ENCODE peak calls at places on chromosome 11, in ten cellular contexts. G, P, F, N, M, Y, X, D, Z and J are unnamed samples.

GRCh38 chr11:123518496-123519054 is 88.5 kb downstream of the GRAMD1B start:
- DNase-seq in X (no peak), F (no peak), P (no peak), D (no peak), Y (no peak), G (no peak), N (no peak), M (no peak), Z (no peak), J (no peak)

GRCh38 chr11:78138694-78139421 is 568 bp downstream of the ALG8 start:
- DNase-seq in Z (peak), F (no peak), D (peak), Y (no peak), X (peak), G (peak), N (peak), M (no peak), P (peak), J (peak)

GRCh38 chr11:73296501-73297230 is 11.4 kb upstream of the ARHGEF17 start:
- DNase-seq in Z (no peak), G (no peak), F (no peak), D (no peak), P (no peak), M (no peak), N (no peak), Y (no peak), X (no peak), J (no peak)

GRCh38 chr11:93685196-93685595 is 23.7 kb downstream of the CEP295 start:
- DNase-seq in F (no peak), D (no peak), P (no peak), N (no peak), M (no peak), Z (peak), G (peak), X (no peak), Y (no peak), J (no peak)

GRCh38 chr11:13061294-13061990 is 52.3 kb downstream of the RASSF10 start:
- DNase-seq in X (no peak), M (no peak), F (no peak), D (no peak), Y (no peak), Z (peak), N (no peak), P (peak), G (no peak), J (peak)

GRCh38 chr11:28619870-28620540 is 511.8 kb downstream of the METTL15 start:
- DNase-seq in D (peak), P (peak), Y (no peak), G (peak), M (no peak), F (peak), Z (peak), N (no peak), X (peak), J (peak)

GRCh38 chr11:68890490-68891231 is 13.0 kb downstream of the MRPL21 start:
- DNase-seq in D (peak), F (no peak), N (no peak), P (peak), G (peak), M (peak), Y (peak), Z (peak), X (peak), J (peak)

GRCh38 chr11:126432525-126432924 is 77.0 kb downstream of the ST3GAL4 start:
- DNase-seq in N (no peak), P (no peak), X (no peak), Y (no peak), D (no peak), F (no peak), Z (no peak), G (no peak), M (no peak), J (no peak)

GRCh38 chr11:124285610-124286344 is 28.0 kb downstream of the OR8D1 start:
- DNase-seq in Y (no peak), X (peak), Z (peak), G (peak), D (peak), M (no peak), N (no peak), F (peak), P (peak), J (peak)

GRCh38 chr11:133175111-133175510 is 357.2 kb downstream of the OPCML start:
- DNase-seq in Z (no peak), M (no peak), X (no peak), F (no peak), P (no peak), N (no peak), D (no peak), Y (no peak), G (no peak), J (no peak)

GRCh38 chr11:122050021-122050710 is 65.8 kb downstream of the BLID start:
- DNase-seq in F (no peak), X (peak), N (no peak), Z (no peak), G (no peak), D (no peak), M (no peak), Y (no peak), P (no peak), J (no peak)

GRCh38 chr11:8099291-8099899 is 18.4 kb downstream of the TUB start:
- DNase-seq in P (peak), M (peak), Z (peak), G (peak), F (peak), X (peak), N (peak), Y (peak), D (peak), J (peak)

GRCh38 chr11:79078999-79079398 is 361.8 kb downstream of the TENM4 start:
- DNase-seq in X (no peak), Z (no peak), D (no peak), P (no peak), Y (no peak), N (no peak), F (no peak), M (no peak), G (no peak), J (no peak)

GRCh38 chr11:129613076-129613475 is 202.6 kb upstream of the TMEM45B start:
- DNase-seq in Y (no peak), F (no peak), M (no peak), D (peak), P (no peak), N (no peak), G (peak), Z (peak), X (no peak), J (peak)

GRCh38 chr11:78149646-78150045 is 10.2 kb upstream of the ALG8 start:
- DNase-seq in X (peak), D (peak), Y (no peak), F (no peak), G (peak), Z (peak), N (no peak), P (peak), M (no peak), J (peak)

GRCh38 chr11:70420008-70420464 is 21.7 kb downstream of the CTTN start:
- DNase-seq in Z (peak), M (no peak), Y (no peak), G (peak), P (peak), D (peak), X (peak), F (no peak), N (no peak), J (peak)

GRCh38 chr11:66421492-66422205 is 814 bp downstream of the NPAS4 start:
- DNase-seq in F (no peak), Y (peak), G (peak), N (peak), D (peak), X (peak), Z (peak), P (peak), M (peak), J (peak)

GRCh38 chr11:134592391-134592990 is 180.4 kb upstream of the B3GAT1 start:
- DNase-seq in G (no peak), M (peak), Z (no peak), D (peak), N (peak), X (no peak), F (peak), Y (no peak), P (peak), J (peak)

GRCh38 chr11:35682230-35683195 is 19.9 kb downstream of the TRIM44 start:
- DNase-seq in G (peak), D (no peak), X (no peak), Z (peak), N (no peak), Y (no peak), M (no peak), F (no peak), P (peak), J (peak)

GRCh38 chr11:44915621-44916020 is 35.1 kb downstream of the TP53I11 start:
- DNase-seq in G (no peak), Z (no peak), Y (no peak), M (no peak), D (no peak), P (no peak), N (no peak), X (no peak), F (no peak), J (no peak)

GRCh38 chr11:122098223-122098980 is 17.6 kb downstream of the BLID start:
- DNase-seq in N (no peak), Y (no peak), F (no peak), Z (no peak), G (no peak), D (no peak), X (no peak), P (no peak), M (no peak), J (no peak)

GRCh38 chr11:57469268-57469667 is 8.9 kb downstream of the RTN4RL2 start:
- DNase-seq in N (no peak), Y (no peak), D (no peak), F (no peak), G (no peak), M (no peak), X (no peak), Z (no peak), P (no peak), J (no peak)

DNA sequence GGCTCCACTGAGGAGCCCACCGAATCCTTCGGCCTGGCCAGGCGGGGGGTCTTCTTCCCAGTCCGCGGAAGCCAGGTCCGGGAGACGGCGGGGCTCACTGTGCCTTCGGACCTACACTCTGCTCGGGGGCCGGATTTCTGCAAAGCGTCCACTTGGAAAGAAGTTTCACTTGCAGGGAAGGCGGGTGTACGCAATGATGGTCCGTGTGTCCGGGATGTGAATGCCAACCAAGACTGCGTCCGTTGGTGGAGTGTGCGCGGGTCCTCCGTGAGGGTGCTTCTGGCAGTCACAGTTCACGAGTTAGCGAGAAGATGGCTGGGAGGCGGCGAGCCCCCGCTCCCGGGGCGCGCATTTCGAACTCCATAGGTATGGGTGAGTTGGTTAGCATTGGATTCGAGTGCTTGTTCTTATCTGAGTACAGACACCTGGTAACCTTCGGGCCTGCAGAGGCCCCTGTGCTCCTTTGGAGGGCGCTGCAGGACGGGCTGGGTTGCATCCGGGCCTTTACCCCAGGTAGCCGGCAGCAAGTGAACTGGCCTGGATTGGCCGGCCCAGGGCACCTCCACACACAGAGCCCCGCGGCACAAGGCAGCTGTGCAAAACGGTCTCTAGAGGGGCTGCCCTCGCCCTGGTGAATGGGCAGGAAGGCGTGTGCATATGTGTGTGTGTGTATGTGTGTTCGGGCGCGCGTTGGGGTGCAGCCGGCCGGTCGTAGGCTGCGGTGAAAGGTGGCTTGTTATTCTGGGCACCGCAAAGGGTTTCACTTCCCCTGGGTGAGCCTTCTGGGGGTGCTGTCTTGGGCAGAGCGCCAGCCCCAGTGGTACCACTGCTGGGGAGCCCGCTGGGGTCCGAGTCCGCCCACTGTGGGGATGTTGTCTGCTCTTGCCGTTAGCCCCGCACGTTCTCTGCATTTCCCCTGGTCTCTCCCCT is 13.3 kb upstream of the CYP2R1 start:
- DNase-seq in D (no peak), G (peak), X (peak), M (peak), P (peak), F (no peak), N (no peak), Z (peak), Y (peak), J (peak)
- H3K4me3 ChIP-seq in D (peak), G (peak), X (peak), M (peak), P (peak), F (no peak), N (no peak), Z (peak), Y (peak), J (peak)

GRCh38 chr11:128484172-128484571 is 103.2 kb downstream of the ETS1 start:
- DNase-seq in M (no peak), N (no peak), X (no peak), G (no peak), D (no peak), F (no peak), Z (no peak), P (no peak), Y (no peak), J (no peak)
- TF ChIP-seq CTCF in M (no peak), N (peak), X (no peak), G (no peak), D (peak), F (no peak), Z (no peak), P (peak), Y (peak), J (no peak)

DNA sequence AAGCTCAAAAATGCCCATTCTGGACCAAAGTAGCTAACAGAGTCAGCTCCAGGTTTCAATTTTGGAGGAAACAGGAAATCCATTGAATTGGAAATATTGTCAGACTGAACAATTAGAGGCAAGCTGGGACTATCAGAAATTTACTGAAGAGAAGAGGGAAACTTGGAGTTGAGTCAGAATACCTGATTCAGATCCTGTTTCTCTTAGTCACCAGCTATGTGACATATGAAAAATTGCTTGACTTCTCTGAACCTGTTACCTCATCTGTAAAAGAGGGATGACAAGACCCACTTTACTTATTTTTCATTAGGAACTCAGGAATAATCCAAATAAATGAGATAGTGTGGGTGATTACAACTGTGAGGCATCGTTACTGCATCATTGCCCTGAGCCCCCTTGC is 148.9 kb upstream of the CADM1 start:
- DNase-seq in Z (no peak), N (no peak), Y (no peak), G (peak), P (no peak), X (peak), D (no peak), M (no peak), F (no peak), J (no peak)
- H3K4me3 ChIP-seq in Z (no peak), N (no peak), Y (no peak), G (no peak), P (no peak), X (no peak), D (no peak), M (no peak), F (no peak), J (no peak)

GRCh38 chr11:59523541-59523940 is 12.2 kb downstream of the OR4D9 start:
- DNase-seq in F (no peak), M (no peak), X (no peak), P (no peak), Y (no peak), D (no peak), N (peak), G (no peak), Z (no peak), J (no peak)
- TF ChIP-seq CTCF in F (no peak), M (no peak), X (no peak), P (no peak), Y (no peak), D (peak), N (peak), G (no peak), Z (no peak), J (peak)

GRCh38 chr11:113397821-113398220 is 10.2 kb downstream of the ANKK1 start:
- DNase-seq in Z (no peak), G (no peak), F (no peak), D (no peak), M (no peak), P (no peak), N (no peak), X (no peak), Y (no peak), J (no peak)

GRCh38 chr11:113400631-113401230 is 13.2 kb downstream of the ANKK1 start:
- DNase-seq in D (no peak), Z (no peak), X (no peak), N (no peak), Y (no peak), F (no peak), G (no peak), M (no peak), P (no peak), J (no peak)

GRCh38 chr11:113404859-113405430 is 17.4 kb downstream of the ANKK1 start:
- DNase-seq in Z (no peak), F (peak), Y (no peak), N (no peak), X (no peak), P (no peak), M (no peak), D (no peak), G (no peak), J (no peak)

GRCh38 chr11:113398669-113399430 is 11.3 kb downstream of the ANKK1 start:
- DNase-seq in Y (no peak), M (no peak), P (no peak), F (no peak), N (no peak), Z (no peak), X (no peak), G (no peak), D (no peak), J (no peak)

DNA sequence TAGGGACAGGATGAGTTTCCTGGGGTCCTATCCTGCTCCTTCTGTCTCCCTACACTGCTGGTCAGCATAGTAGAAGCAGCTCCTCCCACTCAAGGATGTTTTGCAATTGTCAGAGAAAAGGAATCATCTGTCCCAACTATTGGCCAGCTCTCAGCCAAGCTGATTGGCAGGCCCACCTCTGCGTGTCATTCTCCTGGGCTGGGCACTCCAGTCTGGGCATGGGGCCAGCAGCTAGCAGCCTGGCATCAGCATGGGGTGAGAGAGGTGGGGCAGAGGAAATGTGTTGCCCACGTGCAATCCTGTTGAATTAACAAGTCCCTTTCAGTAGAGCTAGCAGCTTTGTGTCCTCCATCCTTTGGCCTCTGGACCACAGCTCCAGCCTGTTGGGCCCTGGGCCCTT is 14.1 kb downstream of the ANKK1 start:
- DNase-seq in D (no peak), Z (peak), F (no peak), M (peak), X (no peak), N (peak), G (no peak), Y (peak), P (peak), J (no peak)
- H3K4me3 ChIP-seq in D (no peak), Z (no peak), F (no peak), M (no peak), X (no peak), N (no peak), G (no peak), Y (no peak), P (no peak), J (no peak)